ENCODE peak calls at places on chromosomes 4 and X, in seven cellular contexts. O, W, X, N, V, B and G are unnamed samples.

GRCh38 chr4:101667348-101667747 is 123.2 kb upstream of the BANK1 start:
- DNase-seq in O (peak), W (peak), X (no peak), N (no peak), V (no peak), B (no peak), G (no peak)

GRCh38 chrX:32987139-32987538 is 224.2 kb downstream of the DMD start:
- DNase-seq in O (no peak), W (no peak), X (no peak), N (no peak), V (no peak), B (no peak), G (no peak)

GRCh38 chrX:124030520-124030919 is 69.0 kb downstream of the STAG2 start:
- DNase-seq in O (no peak), W (no peak), X (no peak), N (no peak), V (no peak), B (no peak), G (no peak)

GRCh38 chrX:3699841-3700381 is 13.5 kb downstream of the PRKX start:
- DNase-seq in O (peak), W (no peak), X (no peak), N (no peak), V (no peak), B (no peak), G (no peak)

GRCh38 chrX:13418126-13419091 is 98.6 kb upstream of the ATXN3L start:
- DNase-seq in O (peak), W (peak), X (no peak), N (peak), V (no peak), B (no peak), G (no peak)

GRCh38 chr4:80831383-80832361 is 198.8 kb upstream of the BMP3 start:
- DNase-seq in O (peak), W (peak), X (no peak), N (no peak), V (no peak), B (no peak), G (no peak)

GRCh38 chr4:82425478-82425877 is 4.8 kb downstream of the HNRNPDL start:
- DNase-seq in O (no peak), W (no peak), X (no peak), N (no peak), V (no peak), B (no peak), G (no peak)

GRCh38 chrX:154649864-154650510 is 3.4 kb downstream of the CTAG2 start:
- DNase-seq in O (no peak), W (peak), X (no peak), N (no peak), V (no peak), B (no peak), G (no peak)

GRCh38 chr4:152684007-152684406 is 4.2 kb upstream of the TMEM154 start:
- DNase-seq in O (no peak), W (no peak), X (no peak), N (no peak), V (no peak), B (no peak), G (no peak)